ENCODE peak calls at places on chromosomes 12 and 14, in six cellular contexts. L is left ventricle myocardium inferior, J is colonic mucosa, K is esophagus squamous epithelium, F is tibial artery, X is HL-60. A is an unnamed sample.

GRCh38 chr12:100564090-100564489 is 9.4 kb upstream of the GAS2L3 start:
- DNase-seq in L (no peak), J (no peak), K (no peak), F (no peak), X (no peak), A (no peak)

GRCh38 chr14:105317546-105317945 is 3.0 kb downstream of the PACS2 start:
- DNase-seq in L (peak; percentile 40), J (no peak), K (no peak), F (peak; percentile 66), X (no peak), A (peak; percentile 63)

GRCh38 chr14:103072595-103073366 is 11.2 kb upstream of the LBHD2 start:
- DNase-seq in L (no peak), J (no peak), K (no peak), F (no peak), X (no peak), A (no peak)

GRCh38 chr12:43416981-43417380 is 135.0 kb downstream of the ADAMTS20 start:
- DNase-seq in L (no peak), J (no peak), K (no peak), F (no peak), X (no peak), A (no peak)

GRCh38 chr12:47939009-47939601 is 24.3 kb upstream of the TMEM106C start:
- DNase-seq in L (peak; percentile 65), J (peak; percentile 92), K (no peak), F (peak; percentile 16), X (no peak), A (no peak)

GRCh38 chr14:81465507-81466228 is 65.5 kb upstream of the STON2 start:
- DNase-seq in L (no peak), J (no peak), K (no peak), F (no peak), X (no peak), A (no peak)

GRCh38 chr14:43056106-43056505 is 1449.4 kb downstream of the LRFN5 start:
- DNase-seq in L (no peak), J (no peak), K (no peak), F (no peak), X (no peak), A (no peak)

GRCh38 chr14:91511014-91511466 is 930 bp upstream of the PPP4R3A start:
- DNase-seq in L (no peak), J (no peak), K (no peak), F (no peak), X (no peak), A (peak; percentile 64)

GRCh38 chr14:100063314-100063941 is 1.8 kb upstream of the EVL start:
- DNase-seq in L (no peak), J (no peak), K (no peak), F (no peak), X (no peak), A (no peak)

GRCh38 chr12:4271433-4272013 is 2.0 kb upstream of the CCND2 start:
- DNase-seq in L (no peak), J (no peak), K (no peak), F (no peak), X (no peak), A (no peak)

GRCh38 chr14:47541652-47542051 is 133.8 kb downstream of the MDGA2 start:
- DNase-seq in L (no peak), J (no peak), K (no peak), F (no peak), X (no peak), A (no peak)

GRCh38 chr12:91138337-91138905 is 27.1 kb upstream of the LUM start:
- DNase-seq in L (peak; percentile 19), J (no peak), K (no peak), F (no peak), X (no peak), A (no peak)
- H3K27me3 ChIP-seq in L (no peaks in the 10 kb centered on the region), J (no peaks in the 10 kb centered on the region), K (no peaks in the 10 kb centered on the region), F (no peaks in the 10 kb centered on the region), X (no peaks in the 10 kb centered on the region), A (no peaks in the 10 kb centered on the region)

GRCh38 chr14:49988080-49988990 is 95.5 kb downstream of the ARF6 start:
- DNase-seq in L (no peak), J (no peak), K (no peak), F (no peak), X (no peak), A (no peak)

GRCh38 chr14:49991491-49991890 is 98.6 kb downstream of the ARF6 start:
- DNase-seq in L (no peak), J (no peak), K (no peak), F (no peak), X (no peak), A (no peak)

GRCh38 chr14:49992036-49992435 is 99.2 kb downstream of the ARF6 start:
- DNase-seq in L (no peak), J (no peak), K (no peak), F (no peak), X (no peak), A (no peak)

GRCh38 chr14:49992448-49992847 is 99.6 kb downstream of the ARF6 start:
- DNase-seq in L (no peak), J (no peak), K (no peak), F (no peak), X (no peak), A (no peak)

DNA sequence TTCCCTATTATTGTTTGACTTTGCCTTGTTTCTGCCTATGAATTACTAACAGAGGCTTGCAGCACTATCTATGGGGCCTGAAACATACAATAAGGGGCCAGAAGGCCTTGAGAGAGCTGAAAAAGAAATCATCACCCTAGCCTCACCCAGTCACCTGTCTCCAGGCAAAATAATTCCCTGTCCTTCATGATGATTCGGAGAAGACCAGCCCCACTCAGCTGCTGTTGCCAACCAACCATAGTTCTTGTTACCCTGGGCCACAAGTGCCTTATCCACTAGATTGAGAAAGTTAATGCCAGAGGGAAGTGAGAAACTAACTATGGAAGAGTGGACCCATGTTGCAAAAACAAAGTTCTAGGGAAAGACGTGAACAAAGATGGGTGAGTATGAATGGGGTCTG is 97.1 kb downstream of the ARF6 start:
- DNase-seq in L (no peak), J (no peak), K (no peak), F (no peak), X (no peak), A (no peak)
- H3K27me3 ChIP-seq in L (no peaks in the 10 kb centered on the region), J (no peaks in the 10 kb centered on the region), K (no peaks in the 10 kb centered on the region), F (no peaks in the 10 kb centered on the region), X (no peaks in the 10 kb centered on the region), A (no peaks in the 10 kb centered on the region)

DNA sequence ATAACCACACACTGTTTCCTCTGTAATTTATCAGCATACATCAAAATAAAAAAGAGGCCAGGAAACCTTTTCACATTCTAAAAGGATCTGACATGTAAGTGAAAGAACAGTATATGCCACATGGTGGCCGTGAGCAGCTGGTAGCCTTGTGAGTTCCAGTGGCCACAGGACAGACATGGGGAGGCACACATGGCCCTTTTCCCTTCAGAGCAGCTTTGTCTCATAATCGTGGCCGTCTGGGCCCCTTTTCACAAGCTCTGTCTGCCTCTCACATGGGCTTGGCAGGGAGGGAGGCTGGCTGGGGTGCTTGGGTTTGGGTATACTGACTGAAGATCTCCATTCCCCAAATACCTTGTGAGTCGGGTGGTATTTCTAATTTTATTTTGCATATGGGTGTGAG is 1.5 kb upstream of the ZDHHC22 start:
- DNase-seq in L (no peak), J (no peak), K (no peak), F (no peak), X (no peak), A (no peak)
- H3K27me3 ChIP-seq in L (peaks cover 96% of the 10 kb centered on the region), J (peaks cover 45% of the 10 kb centered on the region), K (peaks cover 11% of the 10 kb centered on the region), F (no peaks in the 10 kb centered on the region), X (peaks cover 7% of the 10 kb centered on the region), A (no peaks in the 10 kb centered on the region)

GRCh38 chr14:20632448-20632830 is 9.1 kb downstream of the OR6S1 start:
- DNase-seq in L (no peak), J (no peak), K (no peak), F (no peak), X (no peak), A (no peak)
- H3K27me3 ChIP-seq in L (peaks cover 59% of the 10 kb centered on the region), J (no peaks in the 10 kb centered on the region), K (no peaks in the 10 kb centered on the region), F (no peaks in the 10 kb centered on the region), X (no peaks in the 10 kb centered on the region), A (no peaks in the 10 kb centered on the region)

GRCh38 chr14:75602527-75602926 is 24.1 kb downstream of the FLVCR2 start:
- DNase-seq in L (no peak), J (no peak), K (no peak), F (no peak), X (no peak), A (no peak)

GRCh38 chr14:75605916-75606315 is 27.5 kb downstream of the FLVCR2 start:
- DNase-seq in L (no peak), J (no peak), K (no peak), F (no peak), X (no peak), A (no peak)

GRCh38 chr14:75607842-75608640 is 29.6 kb downstream of the FLVCR2 start:
- DNase-seq in L (no peak), J (no peak), K (no peak), F (no peak), X (no peak), A (no peak)

GRCh38 chr14:75607044-75607443 is 28.6 kb downstream of the FLVCR2 start:
- DNase-seq in L (no peak), J (no peak), K (no peak), F (no peak), X (no peak), A (no peak)

DNA sequence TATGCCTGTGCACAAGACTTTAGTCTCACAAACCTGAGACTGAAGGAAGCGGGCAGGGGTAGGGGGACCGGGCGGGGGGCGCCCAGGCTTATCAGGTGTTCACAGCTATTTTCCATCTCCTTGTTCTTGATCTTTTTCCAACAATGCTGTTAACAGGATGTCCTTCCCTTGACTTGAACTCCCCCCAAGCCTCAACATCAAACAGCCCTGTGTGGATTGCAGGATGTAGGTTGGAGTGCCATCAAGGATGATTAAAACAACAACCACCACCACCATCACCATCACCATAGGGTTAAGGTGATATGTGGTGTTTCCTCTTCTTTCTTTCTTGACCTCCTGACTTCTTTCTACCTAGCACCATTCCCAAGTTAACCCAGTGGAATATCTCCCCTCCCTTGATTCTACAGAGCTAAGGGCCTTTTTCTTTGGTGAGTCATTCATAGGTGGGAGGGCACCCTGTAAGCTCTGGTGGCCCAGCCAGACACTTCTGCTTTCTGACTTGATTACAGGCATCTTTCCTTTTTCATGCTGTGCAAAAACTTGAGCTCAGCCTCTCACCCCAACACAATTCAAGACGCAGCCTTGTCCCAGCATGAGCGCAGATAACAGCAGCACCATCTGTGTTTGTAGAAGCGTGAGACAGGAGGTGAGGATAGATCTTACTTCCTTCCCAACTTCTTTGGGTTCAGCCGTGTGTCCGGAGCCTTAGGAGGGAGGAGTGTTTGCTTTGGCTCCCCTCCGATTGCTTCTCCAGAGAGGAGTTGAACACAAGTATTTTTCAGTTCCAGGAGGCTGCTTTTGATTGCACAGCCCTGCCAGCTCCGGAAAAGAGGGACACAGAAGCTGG is 26.8 kb downstream of the FLVCR2 start:
- DNase-seq in L (peak; percentile 49), J (no peak), K (no peak), F (peak; percentile 41), X (no peak), A (no peak)
- H3K27me3 ChIP-seq in L (no peaks in the 10 kb centered on the region), J (no peaks in the 10 kb centered on the region), K (no peaks in the 10 kb centered on the region), F (no peaks in the 10 kb centered on the region), X (no peaks in the 10 kb centered on the region), A (peaks cover 2% of the 10 kb centered on the region)

A was measured in Karpas-422.